ENCODE peak calls at places on chromosomes 7 and 10, in four cellular contexts. One of them, this sample, is unnamed.
A peak's percentile ranks its signal among the peaks of the same experiment; 100 is the strongest.

GRCh38 chr7:135192914-135193536 is 18.3 kb downstream of the WDR91 start:
- DNase-seq in GM12878: no peak
- DNase-seq in K562: no peak
- DNase-seq in HEK293T: no peak
- DNase-seq in this sample: no peak

GRCh38 chr10:84510121-84510520 is 181.7 kb downstream of the CCSER2 start:
- DNase-seq in GM12878: no peak
- DNase-seq in K562: no peak
- DNase-seq in HEK293T: no peak
- DNase-seq in this sample: no peak

GRCh38 chr7:45978010-45978681 is 57.1 kb upstream of the IGFBP3 start:
- DNase-seq in GM12878: peak; percentile 8
- DNase-seq in K562: peak; percentile 4
- DNase-seq in HEK293T: no peak
- DNase-seq in this sample: peak; percentile 78

GRCh38 chr10:22473459-22473858 is 128.2 kb downstream of the SPAG6 start:
- DNase-seq in K562: no peak
- DNase-seq in HEK293T: no peak
- DNase-seq in GM12878: no peak
- DNase-seq in this sample: no peak

GRCh38 chr10:7385114-7385513 is 25.7 kb downstream of the SFMBT2 start:
- DNase-seq in GM12878: no peak
- DNase-seq in HEK293T: no peak
- DNase-seq in K562: no peak
- DNase-seq in this sample: no peak

GRCh38 chr10:32366111-32366510 is 19.2 kb upstream of the EPC1 start:
- DNase-seq in GM12878: no peak
- DNase-seq in K562: no peak
- DNase-seq in HEK293T: no peak
- DNase-seq in this sample: no peak

GRCh38 chr7:130490888-130491771 is 755 bp upstream of the MEST start:
- DNase-seq in GM12878: no peak
- DNase-seq in K562: no peak
- DNase-seq in HEK293T: no peak
- DNase-seq in this sample: no peak

GRCh38 chr7:36563706-36564325 is 160.5 kb downstream of the AOAH start:
- DNase-seq in K562: no peak
- DNase-seq in HEK293T: no peak
- DNase-seq in GM12878: no peak
- DNase-seq in this sample: no peak

GRCh38 chr10:52940921-52941320 is 168.3 kb upstream of the MBL2 start:
- DNase-seq in GM12878: no peak
- DNase-seq in K562: no peak
- DNase-seq in HEK293T: no peak
- DNase-seq in this sample: no peak

GRCh38 chr7:104207731-104208420 is at the start of gene ORC5:
- DNase-seq in HEK293T: peak; percentile 91
- DNase-seq in K562: peak; percentile 95
- DNase-seq in GM12878: peak; percentile 44
- DNase-seq in this sample: peak; percentile 65

GRCh38 chr7:78924581-78924980 is 528.9 kb downstream of the MAGI2 start:
- DNase-seq in K562: no peak
- DNase-seq in HEK293T: peak; percentile 12
- DNase-seq in GM12878: no peak
- DNase-seq in this sample: no peak

DNA sequence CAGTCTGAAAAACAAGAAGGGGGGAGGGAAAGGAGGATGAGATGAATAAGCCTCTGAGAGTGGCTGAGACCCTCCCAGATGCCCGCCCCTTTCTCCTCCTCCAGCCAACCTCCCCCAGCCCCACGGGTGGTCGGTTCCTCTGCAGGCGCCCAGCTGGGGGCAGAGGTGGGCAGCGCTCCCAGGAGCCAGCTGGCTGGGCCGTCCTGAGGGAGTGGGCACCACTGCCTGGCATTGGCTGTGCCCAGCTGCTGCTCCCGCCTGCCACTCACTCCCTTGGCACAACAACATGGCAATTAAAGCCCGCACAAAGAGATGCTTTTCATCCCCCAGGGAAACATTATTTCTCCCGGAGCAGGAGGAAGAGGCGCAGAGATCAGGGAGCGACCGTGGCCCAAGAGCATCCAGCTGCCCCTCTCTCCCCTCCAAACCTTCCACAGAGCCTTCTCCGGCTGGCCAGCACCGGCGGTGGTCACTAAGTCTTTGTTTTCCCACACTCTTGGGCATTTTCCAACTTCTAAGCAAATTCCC is 107.2 kb downstream of the SPDYE5 start:
- DNase-seq in K562: no peak
- DNase-seq in GM12878: no peak
- DNase-seq in HEK293T: no peak
- DNase-seq in this sample: no peak
- TF ChIP-seq TARDBP in K562: no peak
- TF ChIP-seq TARDBP in GM12878: no peak
- TF ChIP-seq TARDBP in HEK293T: no peak
- TF ChIP-seq TARDBP in this sample: no peak

DNA sequence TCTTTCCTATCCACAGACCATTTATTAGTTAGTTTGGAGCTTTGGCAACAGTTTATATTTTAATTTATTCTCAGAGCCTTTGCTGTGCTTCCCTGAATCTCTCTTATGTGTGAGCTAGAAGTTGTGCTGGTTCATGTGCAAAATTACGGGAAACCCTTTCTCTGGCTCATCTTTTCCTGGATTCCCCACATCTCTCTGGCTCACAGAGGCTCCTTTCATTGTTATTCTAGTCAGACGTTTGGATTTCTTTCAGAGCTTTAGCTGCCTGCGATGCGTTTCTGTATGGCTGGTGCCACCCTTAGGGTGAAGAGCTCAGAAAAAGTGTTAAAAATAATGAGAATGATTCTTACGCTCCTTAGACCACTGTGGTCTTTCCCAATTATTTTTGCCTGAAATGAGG is 53.3 kb downstream of the TPST1 start:
- DNase-seq in HEK293T: no peak
- DNase-seq in K562: no peak
- DNase-seq in GM12878: no peak
- DNase-seq in this sample: no peak
- TF ChIP-seq TARDBP in HEK293T: no peak
- TF ChIP-seq TARDBP in K562: no peak
- TF ChIP-seq TARDBP in GM12878: no peak
- TF ChIP-seq TARDBP in this sample: no peak

GRCh38 chr7:105880571-105881330 is 4.4 kb upstream of the ATXN7L1 start:
- DNase-seq in HEK293T: no peak
- DNase-seq in GM12878: no peak
- DNase-seq in K562: no peak
- DNase-seq in this sample: no peak
- TF ChIP-seq TARDBP in HEK293T: no peak
- TF ChIP-seq TARDBP in GM12878: no peak
- TF ChIP-seq TARDBP in K562: no peak
- TF ChIP-seq TARDBP in this sample: no peak

DNA sequence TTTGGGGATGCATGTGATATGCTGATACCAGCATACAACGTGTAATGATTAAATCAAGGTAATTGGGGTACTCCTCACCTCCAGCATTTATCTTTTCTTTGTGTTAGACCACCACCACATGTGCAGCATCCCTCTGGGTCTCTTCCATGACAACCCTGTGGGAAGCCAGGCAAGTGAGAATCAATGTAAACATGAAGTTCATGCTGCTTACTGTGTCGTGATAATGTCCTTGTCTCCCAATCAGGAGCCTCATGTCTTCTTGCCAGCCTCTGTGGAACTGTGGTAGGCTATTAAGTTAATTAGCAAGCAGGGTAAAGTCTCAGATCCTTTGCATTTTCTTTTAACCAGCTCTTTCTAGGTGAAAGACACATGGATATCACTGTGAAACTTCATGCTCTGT is 126.7 kb downstream of the TES start:
- DNase-seq in K562: no peak
- DNase-seq in GM12878: no peak
- DNase-seq in HEK293T: no peak
- DNase-seq in this sample: no peak
- TF ChIP-seq TARDBP in K562: no peak
- TF ChIP-seq TARDBP in GM12878: no peak
- TF ChIP-seq TARDBP in HEK293T: no peak
- TF ChIP-seq TARDBP in this sample: no peak

DNA sequence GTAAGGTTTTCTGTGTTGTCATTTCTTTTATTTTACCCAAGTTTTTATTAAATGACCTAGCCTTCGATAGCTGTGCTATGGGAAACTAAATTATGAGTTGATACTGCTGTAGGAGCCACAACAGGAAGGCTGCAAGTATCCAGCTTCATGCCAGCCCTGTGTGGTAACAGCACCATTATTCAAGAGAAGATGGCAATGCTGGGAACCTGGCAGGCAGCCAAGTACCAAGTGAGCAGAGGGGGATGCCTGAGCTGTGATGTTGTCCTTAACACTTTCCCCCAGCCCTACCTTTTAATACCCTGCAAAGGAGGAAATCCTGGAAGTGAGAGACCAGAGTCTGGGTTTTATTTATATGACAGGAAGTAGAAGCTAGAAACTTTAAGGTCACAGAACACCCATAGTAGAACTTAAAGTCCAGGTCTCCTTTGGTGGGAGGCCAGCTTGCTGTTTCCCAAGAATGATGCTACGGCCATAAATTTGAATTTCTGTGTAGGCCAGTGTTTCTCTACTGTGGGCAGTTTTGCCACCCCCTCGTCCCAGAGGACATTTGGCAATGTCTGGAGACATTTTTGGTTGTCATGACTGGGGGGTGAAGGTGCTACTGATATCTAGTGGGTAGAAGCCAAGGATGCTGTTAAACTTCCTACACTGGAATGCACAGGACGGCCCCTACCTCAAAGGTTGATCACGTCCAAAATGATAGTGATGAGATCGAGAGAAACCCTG is 9.2 kb upstream of the ATXN7L1 start:
- DNase-seq in GM12878: no peak
- DNase-seq in HEK293T: no peak
- DNase-seq in K562: no peak
- DNase-seq in this sample: no peak
- TF ChIP-seq TARDBP in GM12878: no peak
- TF ChIP-seq TARDBP in HEK293T: no peak
- TF ChIP-seq TARDBP in K562: no peak
- TF ChIP-seq TARDBP in this sample: no peak

DNA sequence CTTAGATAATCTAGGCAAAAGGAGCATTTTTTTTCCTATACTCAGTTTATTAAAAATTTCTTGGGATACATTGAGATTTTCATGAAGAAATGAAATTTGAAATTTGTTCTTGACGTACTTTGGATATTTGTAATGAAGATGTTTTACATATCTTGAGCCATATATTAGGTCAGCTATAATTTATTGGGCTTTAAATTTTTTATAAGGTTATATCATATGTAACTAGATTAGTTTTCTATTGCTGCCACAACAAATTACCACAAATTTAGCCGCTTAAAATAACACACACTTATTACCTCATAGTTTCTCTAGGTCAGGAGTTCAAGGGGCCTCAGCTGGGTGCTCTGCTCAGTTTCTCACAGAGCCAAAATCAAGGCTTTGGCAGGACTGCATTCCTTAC is 42.7 kb upstream of the DNAH11 start:
- DNase-seq in GM12878: no peak
- DNase-seq in K562: no peak
- DNase-seq in HEK293T: no peak
- DNase-seq in this sample: no peak
- TF ChIP-seq TARDBP in GM12878: no peak
- TF ChIP-seq TARDBP in K562: no peak
- TF ChIP-seq TARDBP in HEK293T: no peak
- TF ChIP-seq TARDBP in this sample: no peak

DNA sequence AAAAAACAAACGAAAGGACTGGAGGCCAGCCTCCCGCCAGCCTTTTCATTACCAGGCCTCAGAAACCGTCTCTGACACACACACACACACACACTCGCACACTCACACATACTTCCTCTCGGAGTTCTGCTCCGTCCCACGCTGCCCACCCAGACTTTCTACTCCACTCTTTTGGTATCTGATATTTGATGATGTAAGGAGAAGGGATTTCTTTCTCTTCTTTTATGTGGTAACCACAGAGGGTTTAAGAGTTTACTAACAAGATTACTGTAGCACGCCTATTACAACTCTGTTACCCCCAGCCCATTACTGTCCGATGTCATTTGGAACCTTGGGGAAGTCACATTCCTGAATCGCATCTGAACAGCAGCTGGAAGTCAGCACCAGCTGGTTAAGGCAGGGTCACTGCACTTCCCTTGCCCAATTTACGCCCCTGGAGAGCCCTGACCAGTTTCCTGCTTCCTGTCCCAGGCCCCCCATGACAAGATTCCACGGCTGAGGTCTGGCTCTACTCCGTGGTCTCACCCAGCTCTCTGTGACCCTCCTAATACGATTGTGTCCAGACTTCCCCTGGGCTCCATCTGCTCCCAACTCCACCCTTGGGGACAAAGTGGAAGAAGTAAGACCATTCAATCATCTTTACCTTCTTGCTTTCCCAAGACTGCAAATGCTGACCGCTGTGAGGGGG is 1.1 kb downstream of the DENND2A start:
- DNase-seq in GM12878: no peak
- DNase-seq in HEK293T: no peak
- DNase-seq in K562: no peak
- DNase-seq in this sample: no peak
- TF ChIP-seq TARDBP in GM12878: no peak
- TF ChIP-seq TARDBP in HEK293T: no peak
- TF ChIP-seq TARDBP in K562: no peak
- TF ChIP-seq TARDBP in this sample: no peak

GRCh38 chr10:29266641-29267040 is 22.2 kb upstream of the LYZL1 start:
- DNase-seq in HEK293T: no peak
- DNase-seq in K562: peak; percentile 8
- DNase-seq in GM12878: no peak
- DNase-seq in this sample: no peak
- TF ChIP-seq TARDBP in HEK293T: no peak
- TF ChIP-seq TARDBP in K562: no peak
- TF ChIP-seq TARDBP in GM12878: no peak
- TF ChIP-seq TARDBP in this sample: no peak

DNA sequence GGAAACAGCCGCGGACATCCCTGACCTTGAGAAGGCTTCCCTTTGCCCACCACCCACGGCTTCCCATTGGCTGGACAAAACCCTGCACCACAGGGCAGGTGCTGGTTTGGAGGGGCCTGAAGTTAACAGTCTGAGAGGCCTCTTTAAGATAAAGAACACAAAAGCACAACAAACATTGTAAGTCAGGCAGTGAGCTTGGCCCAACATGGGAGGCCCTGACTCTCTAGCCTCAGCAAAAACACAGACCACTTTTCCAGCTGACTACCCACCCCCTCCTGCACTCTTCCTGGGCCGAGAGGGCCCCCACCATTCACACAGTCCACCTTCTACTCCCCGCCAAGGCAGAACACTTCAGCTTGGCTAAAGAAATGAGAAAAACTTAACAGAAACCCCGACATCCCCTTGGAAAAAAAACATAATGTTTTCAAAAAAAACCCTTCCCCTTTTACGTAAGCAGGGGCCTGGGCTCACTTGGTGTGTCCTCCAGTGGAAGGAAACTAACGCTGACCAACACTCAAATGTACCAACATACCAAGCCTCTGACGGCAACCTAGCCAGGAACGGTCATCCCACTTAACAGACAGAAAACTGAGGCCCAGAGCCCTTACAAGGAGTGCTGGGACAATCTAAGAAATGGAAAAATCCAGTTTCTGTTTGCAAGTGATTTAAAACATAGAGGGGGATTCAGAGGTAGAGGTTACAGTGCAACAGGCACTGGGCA is 80.9 kb downstream of the COBL start:
- DNase-seq in HEK293T: no peak
- DNase-seq in GM12878: no peak
- DNase-seq in K562: no peak
- DNase-seq in this sample: no peak
- TF ChIP-seq TARDBP in HEK293T: no peak
- TF ChIP-seq TARDBP in GM12878: no peak
- TF ChIP-seq TARDBP in K562: no peak
- TF ChIP-seq TARDBP in this sample: no peak

This sample was measured in HepG2.